ENCODE peak calls at places on chromosomes 13 and 19, in eight cellular contexts. S, Q, R, V, M, B, U and H are unnamed samples. For H3K27me3, the result is how much of the 10 kb centered on the place peaks cover.

GRCh38 chr13:113774177-113775107 is 15.4 kb downstream of the TMEM255B start:
- DNase-seq in U (no peak), R (no peak), V (no peak), B (no peak), M (peak), S (no peak), Q (peak), H (no peak)

GRCh38 chr13:43573361-43573740 is 213.4 kb downstream of the ENOX1 start:
- DNase-seq in V (no peak), M (no peak), U (no peak), B (no peak), R (no peak), S (no peak), Q (no peak), H (no peak)

GRCh38 chr19:45400192-45400591 is 4.7 kb downstream of the PPP1R13L start:
- DNase-seq in V (no peak), M (no peak), U (no peak), B (no peak), S (no peak), R (peak), Q (no peak), H (no peak)

GRCh38 chr19:18424122-18424889 is 5.1 kb downstream of the SSBP4 start:
- DNase-seq in S (no peak), B (no peak), U (no peak), V (no peak), Q (no peak), R (no peak), M (no peak), H (no peak)

GRCh38 chr13:110379905-110380341 is 72.8 kb downstream of the COL4A2 start:
- DNase-seq in U (no peak), B (no peak), R (no peak), V (no peak), M (peak), Q (no peak), S (no peak), H (no peak)

GRCh38 chr19:33416307-33417215 is 43.1 kb downstream of the CEBPG start:
- DNase-seq in U (peak), R (peak), M (peak), B (peak), S (peak), Q (no peak), V (no peak), H (peak)

GRCh38 chr19:10670187-10670586 is 16.0 kb downstream of the ILF3 start:
- DNase-seq in B (no peak), M (no peak), Q (no peak), R (no peak), S (no peak), V (no peak), U (no peak), H (no peak)

GRCh38 chr13:94481966-94482365 is 2.5 kb upstream of the DCT start:
- DNase-seq in Q (no peak), R (no peak), S (peak), M (peak), U (no peak), V (no peak), B (no peak), H (no peak)

GRCh38 chr19:42129399-42130253 is 2.6 kb downstream of the POU2F2 start:
- DNase-seq in R (peak), M (peak), U (no peak), B (peak), S (no peak), V (peak), Q (no peak), H (peak)

GRCh38 chr13:24693862-24694471 is 13.8 kb downstream of the ATP12A start:
- DNase-seq in U (peak), R (no peak), Q (peak), V (no peak), B (peak), M (peak), S (peak), H (peak)

GRCh38 chr13:27338816-27339215 is 68.2 kb downstream of the RASL11A start:
- DNase-seq in M (no peak), S (peak), Q (no peak), B (no peak), U (peak), R (no peak), V (no peak), H (no peak)

GRCh38 chr19:48501961-48502719 is 9.5 kb downstream of the LMTK3 start:
- DNase-seq in S (peak), Q (peak), V (peak), B (peak), U (peak), R (no peak), M (no peak), H (peak)

GRCh38 chr19:41421314-41421713 is 5.9 kb downstream of the B3GNT8 start:
- DNase-seq in U (no peak), R (no peak), B (peak), Q (no peak), S (no peak), M (no peak), V (no peak), H (no peak)

GRCh38 chr13:51913421-51914136 is 51.8 kb downstream of the CCDC70 start:
- DNase-seq in R (no peak), M (no peak), U (no peak), V (no peak), Q (no peak), B (no peak), S (no peak), H (no peak)

GRCh38 chr19:16252459-16253205 is 54.9 kb downstream of the AP1M1 start:
- DNase-seq in B (peak), M (no peak), Q (no peak), V (peak), U (no peak), R (peak), S (no peak), H (peak)

GRCh38 chr13:110815471-110816204 is 99.2 kb downstream of the ANKRD10 start:
- DNase-seq in B (no peak), V (no peak), M (no peak), U (no peak), Q (no peak), R (no peak), S (no peak), H (no peak)

GRCh38 chr19:35437152-35437951 is 10.7 kb upstream of the FFAR2 start:
- DNase-seq in M (no peak), S (no peak), B (peak), R (no peak), Q (no peak), V (no peak), U (no peak), H (no peak)

GRCh38 chr19:55175117-55175867 is 4.8 kb downstream of the SYT5 start:
- DNase-seq in Q (no peak), V (no peak), U (peak), R (no peak), M (no peak), B (no peak), S (no peak), H (no peak)

GRCh38 chr13:113567681-113568080 is 16.9 kb upstream of the TFDP1 start:
- DNase-seq in M (no peak), U (no peak), S (no peak), B (peak), V (peak), R (no peak), Q (no peak), H (no peak)

GRCh38 chr13:31074750-31075149 is 87.0 kb downstream of the HSPH1 start:
- DNase-seq in U (no peak), R (no peak), S (no peak), Q (no peak), V (no peak), M (no peak), B (no peak), H (no peak)

GRCh38 chr13:27691207-27691606 is 69.5 kb downstream of the POLR1D start:
- DNase-seq in Q (no peak), M (no peak), R (no peak), V (no peak), S (no peak), U (no peak), B (no peak), H (no peak)

GRCh38 chr19:30666301-30666803 is 294.2 kb downstream of the ZNF536 start:
- DNase-seq in Q (peak), V (peak), B (peak), U (peak), S (peak), M (peak), R (no peak), H (peak)

GRCh38 chr19:35517342-35517741 is 3.9 kb upstream of the DMKN start:
- DNase-seq in M (no peak), R (no peak), Q (no peak), V (no peak), U (no peak), B (no peak), S (no peak), H (no peak)

GRCh38 chr13:110546389-110546788 is 15.1 kb downstream of the RAB20 start:
- DNase-seq in R (no peak), S (no peak), V (peak), B (no peak), Q (no peak), M (no peak), U (no peak), H (no peak)

GRCh38 chr13:111284579-111284978 is 35.9 kb upstream of the TEX29 start:
- DNase-seq in Q (no peak), U (no peak), B (no peak), M (no peak), V (no peak), R (no peak), S (no peak), H (no peak)

GRCh38 chr19:35051796-35052195 is 10.3 kb downstream of the HPN start:
- DNase-seq in U (no peak), B (no peak), V (no peak), M (no peak), R (no peak), S (no peak), Q (no peak), H (no peak)

GRCh38 chr13:70568571-70568970 is 460.3 kb upstream of the KLHL1 start:
- DNase-seq in S (peak), R (no peak), U (peak), B (no peak), Q (no peak), M (peak), V (no peak), H (no peak)

GRCh38 chr13:33904431-33904830 is 86.5 kb downstream of the RFC3 start:
- DNase-seq in S (no peak), V (no peak), Q (no peak), B (no peak), M (no peak), U (no peak), R (no peak), H (no peak)

GRCh38 chr13:21475115-21475514 is 16.0 kb upstream of the ZDHHC20 start:
- DNase-seq in Q (no peak), V (no peak), U (no peak), R (no peak), S (no peak), M (no peak), B (no peak), H (no peak)

GRCh38 chr19:15305582-15306334 is 26.6 kb downstream of the BRD4 start:
- DNase-seq in B (no peak), R (no peak), M (no peak), V (no peak), Q (no peak), U (no peak), S (no peak), H (no peak)

GRCh38 chr19:17324357-17325114 is 10.1 kb downstream of the ANO8 start:
- DNase-seq in V (no peak), B (no peak), M (no peak), Q (no peak), S (no peak), U (no peak), R (no peak), H (no peak)

GRCh38 chr19:32887572-32887971 is 18.0 kb upstream of the SLC7A9 start:
- DNase-seq in V (no peak), S (no peak), M (no peak), R (no peak), U (no peak), B (no peak), Q (no peak), H (no peak)

GRCh38 chr13:101258071-101258470 is 158.2 kb downstream of the NALCN start:
- DNase-seq in B (no peak), U (peak), Q (no peak), V (no peak), S (peak), M (peak), R (no peak), H (no peak)

GRCh38 chr19:19866599-19867248 is 1.0 kb downstream of the ZNF253 start:
- DNase-seq in Q (no peak), M (no peak), V (peak), U (peak), R (no peak), S (peak), B (peak), H (peak)

DNA sequence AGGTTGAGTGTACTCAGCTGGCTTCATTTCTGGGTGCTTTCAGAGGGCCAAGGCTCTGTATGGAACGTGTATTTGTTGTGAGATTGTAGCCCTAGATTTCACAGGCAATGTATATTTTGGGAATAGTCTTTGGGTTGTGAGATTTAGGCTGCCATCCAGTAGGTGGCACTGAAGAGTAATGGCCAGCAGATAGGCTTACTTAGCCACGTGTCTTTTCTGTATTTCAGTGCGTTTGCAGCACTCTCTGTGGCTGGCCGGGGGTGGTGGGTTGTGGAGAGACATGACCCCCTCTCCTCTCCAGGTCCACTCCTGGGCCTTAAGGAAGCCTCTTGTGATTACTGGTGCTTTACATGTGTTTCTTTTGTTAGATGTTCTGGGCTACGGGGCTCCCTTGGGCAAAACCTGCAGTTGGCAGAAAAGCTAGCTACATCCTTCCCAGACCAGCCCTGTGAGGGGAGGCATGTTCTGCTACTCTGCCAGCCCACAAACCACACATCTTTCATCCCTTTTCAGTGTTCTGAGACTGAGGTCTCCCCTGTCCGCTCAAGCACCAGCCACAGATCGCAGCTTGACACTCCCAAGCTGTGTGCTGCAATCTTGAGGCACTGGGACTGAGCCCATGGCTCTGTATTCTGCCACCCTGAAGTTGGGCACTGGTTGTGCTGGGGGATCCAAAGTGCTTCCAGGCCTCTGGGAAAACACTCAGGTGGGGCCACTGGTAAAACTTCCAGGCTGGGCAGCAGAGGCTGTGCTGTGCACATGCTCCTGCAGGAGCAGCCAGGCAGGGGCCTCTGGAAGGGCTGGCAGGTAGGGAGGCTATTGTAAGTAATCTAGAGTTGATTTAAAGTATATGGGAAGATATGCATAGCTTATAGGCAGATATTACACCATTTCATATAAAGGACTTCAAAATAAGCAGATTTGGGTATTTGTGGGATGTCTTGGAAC is 1096.8 kb upstream of the PCDH20 start:
- DNase-seq in Q (no peak), V (no peak), S (peak), B (peak), U (peak), R (peak), M (peak), H (peak)
- TF ChIP-seq CTCF in Q (peak), V (no peak), S (peak), B (peak), U (peak), R (peak), M (peak), H (peak)

GRCh38 chr19:12696366-12697335 is at the start of gene FBXW9:
- DNase-seq in M (peak), R (peak), V (peak), Q (peak), U (peak), B (peak), S (peak), H (peak)
- TF ChIP-seq POLR2A in M (peak), R (peak), V (peak), Q (peak), U (peak), B (peak), S (peak), H (peak)

DNA sequence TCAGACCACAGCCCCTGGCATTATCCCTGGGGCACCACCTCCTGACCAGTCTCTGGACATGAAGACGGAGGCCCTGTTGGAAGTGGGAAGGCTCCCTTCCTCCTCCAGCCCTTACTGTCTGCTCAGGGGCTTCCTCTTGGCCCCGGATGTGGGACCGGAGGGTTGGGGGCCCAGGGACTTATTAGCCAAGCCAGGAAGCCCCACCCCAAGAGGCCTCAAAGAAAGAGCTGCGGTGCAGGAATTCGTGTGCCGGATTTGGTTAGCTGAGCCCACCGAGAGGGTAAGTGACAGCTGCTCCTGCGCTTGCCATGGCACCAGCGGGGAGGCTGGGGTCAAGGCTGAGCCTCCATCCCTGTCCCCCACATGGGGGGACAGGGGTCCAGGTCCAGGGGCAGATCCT is at the start of gene RETN:
- DNase-seq in R (no peak), U (no peak), S (no peak), B (no peak), M (no peak), V (no peak), Q (no peak), H (no peak)
- H3K27me3 ChIP-seq in R (under half), U (under half), S (under half), B (under half), M (under half), V (under half), Q (under half), H (under half)

DNA sequence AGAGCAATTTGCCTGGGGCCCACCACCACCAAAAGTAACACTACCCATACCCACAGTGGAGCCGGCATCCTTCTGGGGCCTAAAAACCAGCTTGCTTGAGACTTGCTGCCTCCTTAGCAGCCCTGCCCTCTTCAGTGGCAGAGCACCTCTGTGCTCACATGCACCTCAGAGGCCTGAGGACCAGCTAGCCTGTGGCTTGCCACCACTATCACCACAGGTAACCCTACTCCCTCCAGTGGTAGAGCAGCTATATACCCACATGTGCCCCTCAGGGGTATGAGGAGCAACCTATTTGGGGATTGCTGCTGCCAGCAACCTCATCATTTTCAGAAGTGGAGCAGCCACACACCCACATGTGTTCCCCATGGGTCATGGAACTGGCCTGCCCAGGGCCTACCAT is 111.4 kb upstream of the SPRY2 start:
- DNase-seq in R (no peak), U (no peak), V (no peak), S (no peak), Q (no peak), M (no peak), B (no peak), H (no peak)
- TF ChIP-seq CTCF in R (no peak), U (no peak), V (no peak), S (no peak), Q (no peak), M (no peak), B (no peak), H (no peak)

DNA sequence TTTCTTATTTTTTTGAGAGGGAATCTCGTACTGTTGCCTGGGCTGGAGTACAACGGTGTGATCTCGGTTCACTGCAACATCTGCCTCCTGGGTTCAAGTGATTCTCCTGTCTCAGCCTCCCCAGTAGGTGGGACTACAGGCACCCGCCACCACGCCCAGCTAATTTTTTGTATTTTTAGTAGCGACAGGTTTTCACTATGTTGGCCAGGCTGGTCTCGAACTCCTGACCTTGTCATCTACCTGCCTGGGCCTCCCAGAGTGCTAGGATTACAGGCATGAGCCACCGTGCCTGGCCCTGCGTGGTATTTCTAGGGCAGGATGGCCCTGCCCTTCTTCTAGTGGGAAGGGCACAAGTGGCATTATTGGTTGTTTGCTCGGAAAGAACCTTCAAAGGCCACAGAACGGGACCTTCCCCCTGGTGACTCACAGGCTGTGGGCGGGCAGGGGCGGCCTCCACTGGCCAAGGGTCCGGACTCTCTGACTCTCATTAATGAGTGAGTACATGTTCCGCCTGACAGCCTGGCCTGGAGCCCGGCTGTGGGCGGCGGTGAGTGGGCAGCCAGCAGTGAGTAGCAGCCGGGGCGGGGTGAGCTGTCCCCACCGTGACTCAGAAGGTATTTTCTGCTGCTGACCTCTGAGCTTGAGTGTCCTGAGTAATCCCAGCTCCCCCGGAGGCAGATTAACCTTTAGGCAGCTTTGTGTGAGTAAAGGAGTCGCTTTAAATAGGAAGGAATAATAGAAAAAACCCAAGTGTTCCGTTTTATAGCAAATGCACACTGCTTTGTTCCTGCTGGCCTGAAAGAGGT is 5.1 kb downstream of the DOT1L start:
- DNase-seq in U (peak), Q (peak), V (peak), R (peak), B (peak), S (peak), M (peak), H (peak)
- TF ChIP-seq POLR2A in U (peak), Q (peak), V (no peak), R (peak), B (peak), S (peak), M (peak), H (peak)

DNA sequence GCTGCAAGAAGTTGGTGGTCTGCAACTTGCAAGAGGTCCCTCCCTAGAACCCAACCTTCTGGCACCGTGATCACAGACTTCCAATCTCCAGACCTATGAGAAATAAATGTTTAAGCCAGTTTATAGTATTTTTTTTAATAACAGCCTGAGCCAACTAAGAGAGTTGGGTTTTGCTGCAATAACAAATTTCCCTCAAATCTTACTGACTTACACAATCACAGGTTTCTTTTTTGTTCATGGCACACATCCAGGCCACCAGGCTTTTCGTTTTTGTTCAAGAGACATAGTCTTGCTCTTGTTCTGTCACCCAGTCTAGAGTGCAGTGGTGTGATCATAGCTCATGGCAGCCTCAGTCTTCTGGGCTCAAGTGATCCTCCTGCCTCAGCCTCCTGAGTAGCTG is 2.0 kb upstream of the SELENOV start:
- DNase-seq in Q (no peak), U (no peak), R (no peak), S (no peak), V (no peak), M (no peak), B (no peak), H (no peak)
- H3K27me3 ChIP-seq in Q (under half), U (under half), R (half or more), S (under half), V (half or more), M (under half), B (half or more), H (under half)